ENCODE peak calls at places on chromosomes 13 and 19, in six cellular contexts. K is IMR-90, R is fibroblast of lung, L is neural progenitor cell, S is heart left ventricle, C is esophagus squamous epithelium. M is an unnamed sample. For H3K36me3, the result is how much of the 10 kb centered on the place peaks cover.

GRCh38 chr13:75761373-75761772 is 125.2 kb downstream of the LMO7 start:
- DNase-seq in K (no peak), L (no peak), R (peak), C (no peak), S (no peak), M (no peak)

GRCh38 chr13:94298346-94298745 is 181.1 kb downstream of the DCT start:
- DNase-seq in S (no peak), L (no peak), K (no peak), C (no peak), R (no peak), M (no peak)

GRCh38 chr13:45004096-45004495 is 14.8 kb downstream of the GPALPP1 start:
- DNase-seq in L (no peak), C (no peak), S (no peak), R (no peak), K (no peak), M (no peak)

GRCh38 chr19:40603719-40604646 is 2.8 kb downstream of the LTBP4 start:
- DNase-seq in C (peak), S (peak), L (peak), R (peak), K (peak), M (peak)

GRCh38 chr13:72782717-72783116 is 784 bp downstream of the PIBF1 start:
- DNase-seq in L (peak), R (peak), S (no peak), C (no peak), K (peak), M (no peak)

GRCh38 chr19:48842744-48843162 is 6.5 kb upstream of the HSD17B14 start:
- DNase-seq in R (peak), S (peak), L (peak), C (no peak), K (peak), M (no peak)

GRCh38 chr13:50463662-50464061 is 379.8 kb downstream of the DLEU7 start:
- DNase-seq in C (no peak), S (no peak), R (no peak), L (no peak), K (no peak), M (no peak)

GRCh38 chr19:58439576-58440554 is at the start of gene ZNF132:
- DNase-seq in K (peak), R (peak), S (peak), C (peak), L (peak), M (peak)

GRCh38 chr13:94115054-94115453 is 364.4 kb downstream of the DCT start:
- DNase-seq in C (no peak), K (no peak), R (no peak), L (no peak), S (no peak), M (no peak)

GRCh38 chr19:35062942-35063341 is 21.4 kb downstream of the HPN start:
- DNase-seq in C (no peak), R (no peak), K (no peak), L (no peak), S (no peak), M (no peak)

GRCh38 chr19:29680447-29680846 is 15.2 kb downstream of the PLEKHF1 start:
- DNase-seq in S (no peak), K (no peak), L (no peak), R (no peak), C (peak), M (peak)

GRCh38 chr13:87827479-87827878 is 156.3 kb downstream of the SLITRK5 start:
- DNase-seq in C (no peak), R (peak), L (no peak), K (no peak), S (no peak), M (no peak)

GRCh38 chr19:10646781-10647180 is 7.4 kb upstream of the ILF3 start:
- DNase-seq in S (no peak), C (no peak), K (no peak), L (no peak), R (no peak), M (no peak)

GRCh38 chr19:1261863-1262686 is 7.1 kb upstream of the CIRBP start:
- DNase-seq in K (peak), L (peak), C (no peak), R (no peak), S (peak), M (peak)

GRCh38 chr19:44848036-44848804 is 2.1 kb downstream of the NECTIN2 start:
- DNase-seq in R (peak), S (peak), C (no peak), L (peak), K (peak), M (no peak)

GRCh38 chr19:51361228-51361627 is 5.0 kb downstream of the ETFB start:
- DNase-seq in K (no peak), C (no peak), L (no peak), S (no peak), R (no peak), M (no peak)

GRCh38 chr19:17681505-17682125 is 6.5 kb downstream of the UNC13A start:
- DNase-seq in R (peak), S (peak), K (peak), L (peak), C (no peak), M (peak)

GRCh38 chr13:78595458-78595818 is 7.9 kb downstream of the POU4F1 start:
- DNase-seq in C (no peak), R (peak), K (no peak), L (peak), S (no peak), M (no peak)

GRCh38 chr19:36060430-36060829 is 5.7 kb downstream of the WDR62 start:
- DNase-seq in S (peak), K (peak), L (peak), R (peak), C (no peak), M (peak)

GRCh38 chr13:28763887-28764286 is 45.1 kb upstream of the SLC46A3 start:
- DNase-seq in K (no peak), L (no peak), C (no peak), S (no peak), R (no peak), M (no peak)

DNA sequence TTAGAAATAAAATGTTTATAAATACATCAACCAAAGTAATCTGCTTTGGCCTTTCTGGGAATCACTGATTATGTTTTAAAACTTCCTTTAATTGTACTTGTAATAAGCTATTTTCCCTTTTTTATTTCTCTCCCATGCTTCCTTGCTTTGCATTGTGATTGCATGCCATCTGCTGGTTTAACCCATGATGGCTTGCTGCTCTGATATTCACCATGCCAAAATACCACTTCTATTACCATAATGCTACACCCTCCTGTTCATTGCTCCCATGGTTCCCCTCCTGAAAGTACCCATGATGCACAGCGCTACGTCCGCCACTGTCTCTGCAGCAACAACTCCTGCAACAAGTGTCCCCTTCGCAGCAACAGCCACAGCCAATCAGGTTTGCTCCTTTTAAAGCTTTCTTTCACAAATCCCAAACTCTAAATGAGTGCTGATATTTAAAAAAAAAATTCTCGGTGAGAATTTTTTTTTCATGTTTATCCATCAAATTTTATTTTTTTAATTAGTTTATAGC is 67.7 kb upstream of the RAP2A start:
- DNase-seq in S (no peak), C (no peak), K (no peak), R (peak), L (no peak), M (no peak)
- TF ChIP-seq CTCF in S (no peak), C (no peak), K (peak), R (peak), L (peak), M (no peak)

DNA sequence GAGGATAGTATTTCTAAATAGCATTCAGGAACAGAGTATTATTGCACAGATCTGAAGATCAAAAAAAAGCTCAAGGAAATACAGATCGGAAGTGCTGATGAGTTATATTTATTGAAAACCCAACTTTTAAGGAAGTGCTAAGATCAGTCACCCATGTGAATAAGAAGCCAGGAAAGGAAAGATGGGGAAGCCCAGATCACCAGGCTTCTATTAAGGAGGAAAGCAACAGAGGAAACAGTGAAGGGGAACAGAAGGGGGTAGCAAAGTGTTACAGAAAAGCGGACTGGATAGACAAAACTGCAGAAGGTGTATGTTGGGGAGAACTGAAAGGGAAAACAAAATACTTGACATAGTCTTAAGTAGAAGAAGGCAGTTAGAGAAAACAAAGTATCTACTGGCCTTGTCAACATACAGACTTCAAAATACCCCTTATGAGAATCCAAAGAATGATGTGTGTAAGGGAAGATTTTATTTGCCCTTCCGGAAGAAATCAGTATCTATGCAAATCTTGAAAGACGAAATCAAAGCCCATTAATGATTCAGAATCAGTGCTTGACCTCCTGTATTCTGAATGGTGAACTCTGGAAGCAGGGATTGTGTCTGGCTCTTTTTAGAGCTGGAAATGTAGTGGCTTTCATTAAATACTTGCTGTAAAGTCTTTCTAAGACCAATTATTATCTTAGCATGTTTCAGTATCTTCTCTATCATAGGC is 12.1 kb downstream of the UFM1 start:
- DNase-seq in R (no peak), C (no peak), K (no peak), L (no peak), S (no peak), M (no peak)
- H3K36me3 ChIP-seq in R (under half), C (under half), K (under half), L (under half), S (under half), M (under half)

GRCh38 chr13:51849145-51850101 is 4.4 kb upstream of the TMEM272 start:
- DNase-seq in L (peak), C (no peak), S (no peak), R (peak), K (peak), M (peak)
- TF ChIP-seq CTCF in L (peak), C (no peak), S (no peak), R (peak), K (peak), M (peak)

GRCh38 chr19:19224150-19224851 is 12.5 kb downstream of the NCAN start:
- DNase-seq in C (no peak), K (no peak), R (no peak), S (no peak), L (peak), M (no peak)

GRCh38 chr19:19224852-19225494 is 13.2 kb downstream of the NCAN start:
- DNase-seq in K (peak), L (peak), C (no peak), R (peak), S (peak), M (peak)

GRCh38 chr19:19227217-19227616 is 15.5 kb downstream of the NCAN start:
- DNase-seq in K (no peak), C (no peak), L (no peak), S (no peak), R (no peak), M (no peak)

GRCh38 chr19:19226663-19227062 is 14.9 kb downstream of the NCAN start:
- DNase-seq in R (no peak), S (no peak), L (no peak), K (no peak), C (no peak), M (no peak)

DNA sequence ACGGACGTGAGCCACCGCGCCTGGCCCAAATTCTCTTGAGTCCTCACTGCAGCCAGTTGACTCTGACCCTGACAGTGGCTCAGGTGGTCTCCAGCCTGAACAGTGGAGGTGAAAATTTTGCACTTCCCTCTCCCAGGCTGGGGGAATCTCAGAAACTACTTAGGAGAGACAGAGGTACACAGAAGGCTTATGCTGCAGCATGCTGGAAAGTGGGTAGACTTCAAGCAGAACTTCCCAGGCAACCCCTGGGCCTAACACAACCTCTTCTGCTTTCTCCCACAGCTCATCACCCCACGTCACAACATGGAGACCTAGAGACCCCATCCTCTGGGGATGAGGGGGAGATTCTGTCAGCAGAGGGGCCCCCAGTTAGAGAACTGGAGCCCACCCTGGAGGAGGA is 14.4 kb downstream of the NCAN start:
- DNase-seq in R (no peak), S (no peak), L (no peak), C (no peak), K (no peak), M (no peak)
- H3K36me3 ChIP-seq in R (under half), S (under half), L (under half), C (under half), K (under half), M (under half)

DNA sequence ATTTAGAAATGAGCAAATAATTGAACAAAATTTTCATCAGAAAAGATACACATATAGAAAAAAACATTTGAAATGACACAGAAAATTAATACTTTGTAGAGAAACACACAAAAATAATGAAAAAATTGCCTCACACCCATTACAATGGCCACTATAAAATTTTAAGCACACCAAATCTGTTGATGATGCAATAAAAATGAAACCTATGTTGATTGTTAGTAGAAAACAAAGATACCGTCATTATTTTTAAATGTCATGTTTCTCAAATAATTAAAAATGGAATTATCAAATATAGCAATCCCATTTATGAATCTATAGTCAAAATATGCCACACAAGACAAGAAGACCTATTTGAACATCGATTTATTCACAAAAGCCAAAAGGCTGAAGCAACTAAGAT is 90.5 kb downstream of the ZNF708 start:
- DNase-seq in R (no peak), K (no peak), C (no peak), S (no peak), L (no peak), M (no peak)
- TF ChIP-seq CTCF in R (no peak), K (no peak), C (no peak), S (no peak), L (no peak), M (no peak)

GRCh38 chr13:26474286-26474685 is 83.2 kb upstream of the WASF3 start:
- DNase-seq in S (no peak), L (no peak), R (no peak), K (no peak), C (no peak), M (no peak)

GRCh38 chr13:26476744-26477129 is 80.7 kb upstream of the WASF3 start:
- DNase-seq in K (no peak), S (no peak), R (no peak), L (no peak), C (no peak), M (no peak)

GRCh38 chr13:26473571-26474230 is 83.8 kb upstream of the WASF3 start:
- DNase-seq in R (no peak), S (no peak), L (no peak), C (no peak), K (no peak), M (no peak)

GRCh38 chr13:26476111-26476743 is 81.3 kb upstream of the WASF3 start:
- DNase-seq in S (peak), L (peak), R (peak), K (peak), C (no peak), M (peak)

DNA sequence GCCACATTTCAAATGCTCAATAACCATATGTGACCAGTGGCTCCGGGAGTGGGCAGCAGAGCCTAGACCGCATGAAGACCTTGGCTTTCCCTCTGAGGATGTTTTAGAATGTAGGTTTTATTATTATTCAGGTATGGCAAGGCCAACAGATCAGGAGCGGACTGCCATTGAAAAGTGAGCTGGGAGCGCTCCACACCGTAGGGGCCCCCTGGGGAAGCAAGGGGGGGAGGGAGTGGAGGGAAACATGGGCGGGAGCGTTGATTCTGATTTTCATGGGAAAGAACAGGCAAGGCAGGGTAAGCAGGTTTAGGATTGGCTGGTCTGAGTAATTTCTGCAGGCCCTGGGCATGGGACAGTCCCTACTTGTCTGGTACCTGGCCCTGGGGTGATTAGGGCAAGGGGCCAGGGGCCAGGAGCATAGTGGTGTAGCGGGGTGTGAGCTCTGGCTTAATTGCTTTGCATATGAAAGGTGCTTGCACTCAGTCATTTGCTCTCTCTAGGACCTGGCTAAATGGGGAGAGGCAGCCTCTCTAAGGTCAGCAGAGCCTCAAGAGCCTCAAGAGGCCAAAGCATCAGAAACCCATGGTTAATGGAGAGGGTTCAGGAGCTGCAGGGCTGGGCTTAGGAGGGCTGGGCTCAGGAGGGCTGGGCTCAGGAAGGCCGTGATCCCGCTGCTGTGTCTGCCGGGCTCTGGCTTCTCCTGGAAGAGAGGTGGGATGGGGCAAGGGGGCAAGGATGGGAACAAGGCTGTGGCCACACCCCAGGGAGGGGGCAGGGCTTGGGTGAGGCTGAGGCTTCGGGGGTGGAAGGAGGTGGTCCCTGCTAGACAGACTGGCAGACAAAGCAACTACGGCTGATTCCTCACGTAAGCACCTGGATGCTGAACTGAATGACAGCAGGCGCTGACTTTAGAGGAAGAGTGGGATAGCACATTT is 82.0 kb upstream of the WASF3 start:
- DNase-seq in L (peak), S (no peak), R (no peak), C (no peak), K (no peak), M (no peak)
- H3K36me3 ChIP-seq in L (under half), S (under half), R (under half), C (under half), K (under half), M (under half)

GRCh38 chr13:104773775-104774174 is 1707.6 kb upstream of the SLC10A2 start:
- DNase-seq in S (no peak), L (peak), C (no peak), R (peak), K (peak), M (no peak)
- TF ChIP-seq CTCF in S (peak), L (peak), C (no peak), R (peak), K (peak), M (peak)

GRCh38 chr19:46733693-46734240 is 12.1 kb upstream of the FKRP start:
- DNase-seq in R (no peak), C (no peak), L (no peak), K (no peak), S (no peak), M (no peak)
- H3K36me3 ChIP-seq in R (under half), C (under half), L (under half), K (half or more), S (under half), M (half or more)